ENCODE peak calls at places on chromosomes 13 and 19, in five cellular contexts. One of them, this sample, is unnamed.

GRCh38 chr13:52899206-52899605 is 50.8 kb upstream of the PCDH8 start:
- DNase-seq in thoracic aorta: no peak
- DNase-seq in glutamatergic neuron: no peak
- DNase-seq in lower lobe of right lung: no peak
- DNase-seq in suprapubic skin: no peak
- DNase-seq in this sample: no peak

GRCh38 chr13:67119481-67119883 is 110.7 kb downstream of the PCDH9 start:
- DNase-seq in thoracic aorta: no peak
- DNase-seq in glutamatergic neuron: no peak
- DNase-seq in lower lobe of right lung: no peak
- DNase-seq in suprapubic skin: no peak
- DNase-seq in this sample: no peak

GRCh38 chr19:2333807-2334211 is 5.3 kb downstream of the SPPL2B start:
- DNase-seq in thoracic aorta: no peak
- DNase-seq in glutamatergic neuron: peak
- DNase-seq in lower lobe of right lung: no peak
- DNase-seq in suprapubic skin: no peak
- DNase-seq in this sample: no peak

GRCh38 chr13:65921933-65922332 is 1308.2 kb downstream of the PCDH9 start:
- DNase-seq in thoracic aorta: no peak
- DNase-seq in glutamatergic neuron: no peak
- DNase-seq in lower lobe of right lung: no peak
- DNase-seq in suprapubic skin: no peak
- DNase-seq in this sample: no peak

GRCh38 chr13:50645092-50645491 is 198.4 kb downstream of the DLEU7 start:
- DNase-seq in thoracic aorta: no peak
- DNase-seq in glutamatergic neuron: no peak
- DNase-seq in lower lobe of right lung: no peak
- DNase-seq in suprapubic skin: no peak
- DNase-seq in this sample: no peak

GRCh38 chr19:53131732-53132131 is 978 bp downstream of the ZNF415 start:
- DNase-seq in thoracic aorta: no peak
- DNase-seq in glutamatergic neuron: no peak
- DNase-seq in lower lobe of right lung: no peak
- DNase-seq in suprapubic skin: no peak
- DNase-seq in this sample: no peak

GRCh38 chr19:10842788-10843187 is 5.4 kb upstream of the C19orf38 start:
- DNase-seq in thoracic aorta: no peak
- DNase-seq in glutamatergic neuron: no peak
- DNase-seq in lower lobe of right lung: no peak
- DNase-seq in suprapubic skin: no peak
- DNase-seq in this sample: no peak

GRCh38 chr13:50650936-50651638 is 192.4 kb downstream of the DLEU7 start:
- DNase-seq in thoracic aorta: no peak
- DNase-seq in glutamatergic neuron: no peak
- DNase-seq in lower lobe of right lung: no peak
- DNase-seq in suprapubic skin: no peak
- DNase-seq in this sample: no peak

This sample was measured in D341Med.